ENCODE peak calls at places on chromosomes 4 and X, in five cellular contexts. P is GM12891, R is GM12878, H is HepG2, Y is K562. L is an unnamed sample.

GRCh38 chrX:129039176-129039575 is 484.1 kb downstream of the SMARCA1 start:
- DNase-seq in P (no peak), R (no peak), H (no peak), Y (no peak), L (no peak)

GRCh38 chrX:18353931-18354368 is 538 bp downstream of the SCML2 start:
- DNase-seq in P (no peak), R (no peak), H (peak), Y (peak), L (no peak)

GRCh38 chrX:118100091-118100490 is 16.5 kb downstream of the KLHL13 start:
- DNase-seq in P (no peak), R (no peak), H (no peak), Y (no peak), L (no peak)

GRCh38 chrX:2610246-2611170 is 80.6 kb upstream of the CD99 start:
- DNase-seq in P (no peak), R (no peak), H (no peak), Y (no peak), L (no peak)

GRCh38 chrX:101759000-101759399 is 99.3 kb upstream of the ARMCX2 start:
- DNase-seq in P (peak), R (no peak), H (peak), Y (peak), L (no peak)

GRCh38 chr4:867526-868250 is 41.8 kb upstream of the CPLX1 start:
- DNase-seq in P (no peak), R (no peak), H (no peak), Y (no peak), L (no peak)

GRCh38 chrX:151680805-151681204 is 14.5 kb upstream of the PRRG3 start:
- DNase-seq in P (peak), R (peak), H (peak), Y (peak), L (no peak)

GRCh38 chrX:50475208-50475607 is 4.6 kb upstream of the DGKK start:
- DNase-seq in P (no peak), R (no peak), H (no peak), Y (no peak), L (no peak)

GRCh38 chr4:71132486-71132885 is 139.0 kb downstream of the DCK start:
- DNase-seq in P (no peak), R (no peak), H (no peak), Y (no peak), L (no peak)

GRCh38 chrX:33194876-33195433 is 16.4 kb downstream of the DMD start:
- DNase-seq in P (no peak), R (no peak), H (no peak), Y (no peak), L (no peak)

GRCh38 chrX:2272337-2272736 is 228.4 kb downstream of the DHRSX start:
- DNase-seq in P (no peak), R (no peak), H (no peak), Y (no peak), L (no peak)

GRCh38 chr4:86401826-86402225 is 42.0 kb upstream of the MAPK10 start:
- DNase-seq in P (no peak), R (no peak), H (no peak), Y (no peak), L (no peak)

GRCh38 chr4:56804551-56804950 is 16.9 kb downstream of the SPINK2 start:
- DNase-seq in P (no peak), R (peak), H (no peak), Y (no peak), L (no peak)

GRCh38 chr4:122218762-122219161 is 66.6 kb downstream of the BLTP1 start:
- DNase-seq in P (no peak), R (no peak), H (peak), Y (no peak), L (no peak)

GRCh38 chrX:120468479-120468824 is 644 bp downstream of the LAMP2 start:
- DNase-seq in P (no peak), R (no peak), H (no peak), Y (peak), L (no peak)

GRCh38 chr4:111037591-111037990 is 414.7 kb upstream of the PITX2 start:
- DNase-seq in P (no peak), R (no peak), H (no peak), Y (no peak), L (no peak)

GRCh38 chrX:85288992-85289723 is 45.4 kb downstream of the ZNF711 start:
- DNase-seq in P (no peak), R (no peak), H (no peak), Y (peak), L (no peak)

GRCh38 chrX:153927936-153928760 is 2.1 kb upstream of the ARHGAP4 start:
- DNase-seq in P (peak), R (peak), H (peak), Y (peak), L (peak)
- TF ChIP-seq POLR2A in P (peak), R (peak), H (no peak), Y (peak), L (peak)

DNA sequence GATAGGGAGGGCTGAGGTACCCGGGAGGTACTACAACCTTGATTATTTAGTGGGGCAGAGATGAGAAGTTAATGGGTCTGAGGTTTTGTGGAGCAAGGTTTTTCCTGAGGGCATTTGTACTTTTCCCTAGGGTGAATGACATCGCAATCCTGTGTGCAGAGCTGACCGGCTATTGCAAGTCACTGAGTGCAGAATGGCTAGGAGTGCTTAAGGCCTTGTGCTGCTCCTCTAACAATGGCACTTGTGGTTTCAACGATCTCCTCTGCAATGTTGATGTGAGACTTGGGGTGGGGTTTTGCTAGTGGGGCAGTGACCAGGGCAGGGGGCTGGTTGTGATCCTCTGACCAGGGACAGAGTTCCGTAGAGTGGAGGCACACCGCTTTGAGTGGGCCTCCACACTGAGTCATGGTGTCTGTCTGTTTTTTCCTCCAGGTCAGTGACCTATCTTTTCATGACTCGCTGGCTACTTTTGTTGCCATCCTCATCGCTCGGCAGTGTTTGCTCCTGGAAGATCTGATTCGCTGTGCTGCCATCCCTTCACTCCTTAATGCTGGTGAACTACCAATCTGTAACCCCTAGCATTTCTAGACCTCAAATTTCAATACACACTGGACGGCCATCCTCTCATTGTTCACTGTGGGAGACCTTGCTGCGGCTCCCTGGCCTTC is 9.9 kb downstream of the MED12 start:
- DNase-seq in P (no peak), R (no peak), H (no peak), Y (no peak), L (no peak)
- TF ChIP-seq TAF1 in P (no peak), R (no peak), H (no peak), Y (no peak), L (no peak)

GRCh38 chr4:18021720-18022571 is at the start of gene LCORL:
- DNase-seq in P (peak), R (peak), H (peak), Y (peak), L (peak)
- TF ChIP-seq POLR2A in P (no peak), R (peak), H (peak), Y (peak), L (no peak)

DNA sequence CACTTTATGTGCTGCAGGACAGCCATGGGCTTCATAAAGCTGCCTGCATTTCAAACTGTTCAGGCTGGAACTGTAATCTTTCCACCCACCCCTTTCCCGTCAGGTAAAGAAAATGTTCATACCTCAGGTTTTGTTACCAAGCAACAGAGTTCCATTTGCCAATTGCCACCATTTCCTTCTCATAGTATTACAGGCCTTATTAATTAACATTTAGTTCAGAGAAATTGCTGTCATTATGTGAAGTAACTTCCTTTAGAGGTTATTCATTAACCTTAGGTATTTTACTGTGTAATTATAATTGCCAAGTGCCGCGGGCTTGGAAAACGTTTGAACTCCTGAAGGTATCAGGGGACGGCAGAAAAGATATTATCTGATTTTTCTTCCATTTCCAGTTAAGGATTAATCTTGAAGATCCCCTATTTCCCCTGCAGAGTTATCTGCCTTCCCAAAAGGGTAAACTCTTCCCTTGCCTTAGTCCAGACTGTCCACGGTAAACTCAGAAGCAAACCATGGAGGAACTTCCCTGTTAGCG is 149.6 kb downstream of the SPRY1 start:
- DNase-seq in P (no peak), R (no peak), H (peak), Y (no peak), L (no peak)
- TF ChIP-seq TAF1 in P (no peak), R (no peak), H (peak), Y (no peak), L (no peak)

GRCh38 chr4:114318309-114318708 is 280.3 kb upstream of the UGT8 start:
- DNase-seq in P (no peak), R (no peak), H (peak), Y (no peak), L (no peak)
- TF ChIP-seq POLR2A in P (no peak), R (no peak), H (no peak), Y (no peak), L (no peak)

GRCh38 chr4:127145001-127145400 is 487.8 kb upstream of the INTU start:
- DNase-seq in P (no peak), R (no peak), H (no peak), Y (no peak), L (no peak)
- TF ChIP-seq TAF1 in P (no peak), R (no peak), H (no peak), Y (no peak), L (no peak)

DNA sequence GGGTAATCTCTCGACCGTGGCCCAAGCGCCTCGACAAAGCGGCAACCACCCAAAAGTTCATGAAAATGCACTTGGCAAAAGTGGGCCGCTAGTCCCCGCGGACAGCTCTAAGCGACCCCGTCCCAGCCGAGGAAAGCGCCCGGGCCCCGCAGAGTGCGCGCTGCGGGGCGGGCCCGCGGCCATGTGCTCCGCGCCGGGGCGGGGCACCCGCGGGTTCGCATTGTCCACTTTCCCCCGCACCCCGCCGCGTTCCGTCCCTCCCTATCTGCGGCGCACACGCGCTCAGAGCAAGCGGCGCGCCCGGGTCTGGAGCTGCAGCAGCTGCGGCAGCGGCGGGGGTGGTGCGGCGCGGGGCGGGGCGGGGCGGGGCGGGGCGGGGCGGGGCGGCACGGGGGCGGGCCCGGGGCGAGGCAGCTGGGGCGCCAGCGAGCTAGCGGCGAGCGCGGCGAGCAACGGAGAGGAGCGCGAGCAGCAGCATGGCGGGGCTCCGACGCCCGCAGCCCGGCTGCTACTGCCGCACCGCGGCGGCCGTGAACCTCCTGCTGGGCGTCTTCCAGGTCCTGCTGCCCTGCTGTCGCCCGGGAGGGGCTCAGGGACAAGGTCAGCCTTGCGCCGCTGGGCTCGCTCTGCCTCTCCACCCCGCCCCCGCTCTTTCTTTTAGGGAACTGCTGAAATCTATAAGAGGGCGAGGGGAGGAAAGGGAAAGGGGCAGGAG is at the start of gene TMEM131L:
- DNase-seq in P (peak), R (no peak), H (peak), Y (peak), L (peak)
- TF ChIP-seq POLR2A in P (peak), R (peak), H (peak), Y (peak), L (peak)

L was measured in GM12892.